ENCODE peak calls at places on chromosomes 3 and 15, in eight cellular contexts. B, K, G, Y, M, X, N and C are unnamed samples.
A peak's percentile ranks its signal among the peaks of the same experiment; 100 is the strongest.

GRCh38 chr3:113167929-113168771 is 43.2 kb upstream of the BOC start:
- DNase-seq in B (no peak), K (no peak), G (no peak), Y (peak; percentile 41), M (no peak), X (no peak), N (no peak), C (no peak)

GRCh38 chr15:55562601-55563000 is 25.5 kb downstream of the PYGO1 start:
- DNase-seq in B (no peak), K (no peak), G (no peak), Y (no peak), M (no peak), X (no peak), N (no peak), C (no peak)

GRCh38 chr3:38004415-38005075 is 14.0 kb downstream of the VILL start:
- DNase-seq in B (peak; percentile 40), K (no peak), G (no peak), Y (peak; percentile 75), M (no peak), X (peak; percentile 74), N (peak; percentile 84), C (no peak)

GRCh38 chr3:156670077-156670476 is 4.3 kb upstream of the TIPARP start:
- DNase-seq in B (no peak), K (no peak), G (no peak), Y (no peak), M (no peak), X (peak; percentile 47), N (no peak), C (no peak)

GRCh38 chr3:127689266-127689860 is 16.6 kb downstream of the ABTB1 start:
- DNase-seq in B (no peak), K (no peak), G (no peak), Y (peak; percentile 26), M (no peak), X (no peak), N (no peak), C (no peak)

GRCh38 chr3:25631989-25632388 is 32.7 kb downstream of the TOP2B start:
- DNase-seq in B (no peak), K (no peak), G (no peak), Y (no peak), M (no peak), X (no peak), N (no peak), C (no peak)

GRCh38 chr15:71080705-71081104 is 34.6 kb upstream of the THSD4 start:
- DNase-seq in B (peak; percentile 97), K (no peak), G (no peak), Y (no peak), M (no peak), X (peak; percentile 84), N (no peak), C (peak; percentile 70)

GRCh38 chr15:26864664-26865191 is 2.1 kb upstream of the GABRA5 start:
- DNase-seq in B (peak; percentile 22), K (no peak), G (no peak), Y (no peak), M (no peak), X (peak; percentile 52), N (no peak), C (no peak)

GRCh38 chr3:97901327-97902295 is 70.6 kb downstream of the RIOX2 start:
- DNase-seq in B (no peak), K (no peak), G (no peak), Y (no peak), M (no peak), X (peak; percentile 29), N (no peak), C (no peak)

GRCh38 chr3:183812746-183813445 is 12.5 kb downstream of the MAP6D1 start:
- DNase-seq in B (no peak), K (no peak), G (no peak), Y (no peak), M (no peak), X (no peak), N (peak; percentile 54), C (peak; percentile 42)

GRCh38 chr3:187132666-187133065 is 6.6 kb downstream of the RPL39L start:
- DNase-seq in B (no peak), K (no peak), G (no peak), Y (no peak), M (no peak), X (no peak), N (no peak), C (no peak)
- H3K36me3 ChIP-seq in B (no peaks in the 10 kb centered on the region), K (no peaks in the 10 kb centered on the region), G (no peaks in the 10 kb centered on the region), Y (no peaks in the 10 kb centered on the region), M (no peaks in the 10 kb centered on the region), X (no peaks in the 10 kb centered on the region), N (no peaks in the 10 kb centered on the region), C (peaks cover 5% of the 10 kb centered on the region)

GRCh38 chr3:4419386-4419785 is 47.7 kb downstream of the SUMF1 start:
- DNase-seq in B (no peak), K (no peak), G (no peak), Y (no peak), M (no peak), X (no peak), N (no peak), C (no peak)

GRCh38 chr3:4416427-4416826 is 50.6 kb downstream of the SUMF1 start:
- DNase-seq in B (no peak), K (no peak), G (no peak), Y (no peak), M (no peak), X (no peak), N (no peak), C (no peak)

GRCh38 chr3:4418156-4418555 is 48.9 kb downstream of the SUMF1 start:
- DNase-seq in B (no peak), K (no peak), G (no peak), Y (no peak), M (no peak), X (no peak), N (no peak), C (no peak)

GRCh38 chr3:4417449-4417848 is 49.6 kb downstream of the SUMF1 start:
- DNase-seq in B (peak; percentile 65), K (no peak), G (no peak), Y (no peak), M (no peak), X (peak; percentile 76), N (no peak), C (no peak)

GRCh38 chr3:4416961-4417360 is 50.1 kb downstream of the SUMF1 start:
- DNase-seq in B (peak; percentile 87), K (peak; percentile 91), G (no peak), Y (no peak), M (peak; percentile 18), X (peak; percentile 79), N (peak; percentile 70), C (peak; percentile 95)
- TF ChIP-seq CTCF in B (no peak), K (no peak), G (no peak), Y (no peak), M (no peak), X (no peak), N (no peak), C (no peak)

GRCh38 chr3:177107840-177108239 is 89.4 kb downstream of the TBL1XR1 start:
- DNase-seq in B (no peak), K (no peak), G (no peak), Y (no peak), M (no peak), X (no peak), N (no peak), C (no peak)

GRCh38 chr3:177108648-177109047 is 88.6 kb downstream of the TBL1XR1 start:
- DNase-seq in B (no peak), K (no peak), G (no peak), Y (no peak), M (no peak), X (no peak), N (no peak), C (no peak)

GRCh38 chr3:177110308-177111254 is 86.7 kb downstream of the TBL1XR1 start:
- DNase-seq in B (no peak), K (no peak), G (no peak), Y (no peak), M (no peak), X (no peak), N (no peak), C (no peak)

GRCh38 chr3:177111541-177111949 is 85.7 kb downstream of the TBL1XR1 start:
- DNase-seq in B (no peak), K (no peak), G (no peak), Y (no peak), M (no peak), X (no peak), N (no peak), C (no peak)

GRCh38 chr3:177109688-177110087 is 87.6 kb downstream of the TBL1XR1 start:
- DNase-seq in B (no peak), K (no peak), G (no peak), Y (no peak), M (no peak), X (no peak), N (no peak), C (no peak)
- H3K36me3 ChIP-seq in B (no peaks in the 10 kb centered on the region), K (no peaks in the 10 kb centered on the region), G (no peaks in the 10 kb centered on the region), Y (no peaks in the 10 kb centered on the region), M (no peaks in the 10 kb centered on the region), X (no peaks in the 10 kb centered on the region), N (no peaks in the 10 kb centered on the region), C (peaks cover 1% of the 10 kb centered on the region)

DNA sequence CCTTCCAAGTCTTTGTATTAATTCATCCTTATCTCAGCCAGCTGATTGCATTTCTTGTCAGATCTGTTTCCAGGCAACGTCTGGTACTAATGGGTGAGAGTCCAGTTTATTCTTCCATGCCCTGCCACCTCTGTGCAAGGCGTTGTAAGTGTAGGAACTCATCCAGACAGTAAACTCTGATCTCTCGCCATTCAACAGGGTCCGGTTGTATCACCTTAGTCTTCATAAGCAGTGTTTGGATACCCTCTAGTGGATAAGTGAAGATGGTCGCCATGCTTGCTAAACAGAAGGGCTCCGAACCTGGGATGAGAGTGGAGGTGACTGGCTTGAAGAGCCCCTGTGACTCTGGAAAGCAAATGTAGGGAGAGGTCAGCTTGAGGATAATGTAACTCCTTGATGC is 51.6 kb upstream of the CMTM7 start:
- DNase-seq in B (peak; percentile 34), K (peak; percentile 17), G (no peak), Y (no peak), M (peak; percentile 7), X (peak; percentile 74), N (no peak), C (no peak)
- TF ChIP-seq CTCF in B (peak; percentile 54), K (peak; percentile 60), G (peak; percentile 60), Y (no peak), M (peak; percentile 44), X (peak; percentile 57), N (peak; percentile 28), C (peak; percentile 39)

DNA sequence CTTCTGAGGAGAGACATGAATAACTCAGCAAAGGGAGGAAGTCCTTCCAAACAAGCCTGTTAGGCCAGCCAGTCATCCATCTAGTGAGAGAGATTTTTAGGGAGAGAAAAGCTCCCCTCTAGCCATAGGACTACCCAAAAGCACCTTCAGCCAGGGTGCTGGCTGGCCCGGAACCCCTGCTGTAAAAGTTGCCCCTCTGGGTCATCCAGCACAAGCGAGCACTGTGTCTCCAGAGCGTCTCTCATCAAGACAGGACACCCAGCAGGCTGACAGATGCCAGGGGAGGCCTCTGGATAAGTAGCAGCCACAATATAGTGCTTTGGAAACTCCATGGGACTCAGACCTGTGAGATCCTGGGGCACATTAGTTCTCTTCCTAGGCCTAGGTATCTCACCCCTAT is 24.5 kb downstream of the ANXA2 start:
- DNase-seq in B (no peak), K (no peak), G (no peak), Y (no peak), M (no peak), X (no peak), N (no peak), C (no peak)
- H3K36me3 ChIP-seq in B (peaks cover 74% of the 10 kb centered on the region), K (peaks cover 18% of the 10 kb centered on the region), G (peaks cover 13% of the 10 kb centered on the region), Y (no peaks in the 10 kb centered on the region), M (peaks cover 13% of the 10 kb centered on the region), X (no peaks in the 10 kb centered on the region), N (no peaks in the 10 kb centered on the region), C (peaks cover 25% of the 10 kb centered on the region)